ENCODE peak calls at places on chromosomes 2 and 18, in four cellular contexts. A is epithelial cell of esophagus, J is AG04449, B is colonic mucosa. D is an unnamed sample.

GRCh38 chr2:1940660-1941059 is 196.3 kb upstream of the PXDN start:
- DNase-seq in A (no peak), J (no peak), B (no peak), D (no peak)

GRCh38 chr2:25018681-25019080 is 23.2 kb upstream of the EFR3B start:
- DNase-seq in A (no peak), J (no peak), B (no peak), D (no peak)

GRCh38 chr2:194090251-194090905 is 1566.6 kb upstream of the SLC39A10 start:
- DNase-seq in A (no peak), J (no peak), B (no peak), D (no peak)

GRCh38 chr2:105403785-105404698 is 5.2 kb upstream of the FHL2 start:
- DNase-seq in A (peak), J (peak), B (peak), D (peak)

GRCh38 chr18:41206341-41206740 is 748.7 kb upstream of the PIK3C3 start:
- DNase-seq in A (no peak), J (no peak), B (no peak), D (no peak)

GRCh38 chr2:23486676-23487075 is 101.7 kb downstream of the KLHL29 start:
- DNase-seq in A (peak), J (no peak), B (no peak), D (peak)

GRCh38 chr2:42906557-42907380 is 114.4 kb upstream of the HAAO start:
- DNase-seq in A (no peak), J (no peak), B (peak), D (peak)

GRCh38 chr2:19753818-19754217 is 148.0 kb downstream of the TTC32 start:
- DNase-seq in A (peak), J (no peak), B (no peak), D (no peak)

GRCh38 chr18:24949908-24950307 is 402.1 kb downstream of the ZNF521 start:
- DNase-seq in A (no peak), J (no peak), B (no peak), D (no peak)

GRCh38 chr2:11829324-11829946 is 83.0 kb downstream of the LPIN1 start:
- DNase-seq in A (peak), J (no peak), B (peak), D (peak)
- H3K4me3 ChIP-seq in A (peak), J (no peak), B (no peak), D (no peak)

GRCh38 chr2:237405605-237406004 is 8.4 kb downstream of the COL6A3 start:
- DNase-seq in A (no peak), J (no peak), B (no peak), D (no peak)

GRCh38 chr2:237410949-237411635 is 2.9 kb downstream of the COL6A3 start:
- DNase-seq in A (no peak), J (no peak), B (no peak), D (peak)

GRCh38 chr2:237405006-237405559 is 8.9 kb downstream of the COL6A3 start:
- DNase-seq in A (no peak), J (no peak), B (no peak), D (peak)

GRCh38 chr2:237407734-237408133 is 6.2 kb downstream of the COL6A3 start:
- DNase-seq in A (no peak), J (no peak), B (no peak), D (no peak)

GRCh38 chr2:237408280-237408679 is 5.7 kb downstream of the COL6A3 start:
- DNase-seq in A (no peak), J (no peak), B (no peak), D (peak)
- H3K4me3 ChIP-seq in A (no peak), J (peak), B (no peak), D (peak)

GRCh38 chr2:219207884-219208740 is 1.5 kb downstream of the ZFAND2B start:
- DNase-seq in A (peak), J (no peak), B (peak), D (peak)
- H3K4me3 ChIP-seq in A (no peak), J (no peak), B (no peak), D (peak)

GRCh38 chr2:241869087-241869961 is at the start of gene RTP5:
- DNase-seq in A (no peak), J (no peak), B (no peak), D (no peak)
- H3K4me3 ChIP-seq in A (no peak), J (no peak), B (no peak), D (no peak)

DNA sequence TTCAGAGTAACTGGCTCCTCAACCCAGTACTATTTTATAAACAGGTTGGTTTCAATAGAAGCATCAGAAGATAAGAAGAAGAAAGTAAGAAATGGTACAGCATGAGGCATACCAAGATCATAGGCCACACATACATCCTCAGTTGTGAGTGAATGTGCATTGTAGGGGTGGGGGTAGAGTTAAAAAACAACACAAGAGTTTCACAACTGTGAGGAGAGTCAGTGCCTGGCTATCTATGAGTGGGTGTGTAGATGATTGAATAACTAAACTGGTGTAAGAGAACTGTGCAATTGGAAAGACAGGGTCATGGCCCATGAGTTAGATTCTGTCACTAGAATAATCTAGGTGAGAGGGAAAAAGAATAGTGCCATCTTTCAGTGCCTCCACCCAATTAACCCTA is 748.2 kb upstream of the ACVR2A start:
- DNase-seq in A (peak), J (no peak), B (no peak), D (no peak)
- H3K4me3 ChIP-seq in A (no peak), J (no peak), B (no peak), D (no peak)

GRCh38 chr2:237084444-237084843 is 1.2 kb upstream of the COPS8 start:
- DNase-seq in A (no peak), J (no peak), B (no peak), D (no peak)
- H3K4me3 ChIP-seq in A (no peak), J (peak), B (no peak), D (no peak)

DNA sequence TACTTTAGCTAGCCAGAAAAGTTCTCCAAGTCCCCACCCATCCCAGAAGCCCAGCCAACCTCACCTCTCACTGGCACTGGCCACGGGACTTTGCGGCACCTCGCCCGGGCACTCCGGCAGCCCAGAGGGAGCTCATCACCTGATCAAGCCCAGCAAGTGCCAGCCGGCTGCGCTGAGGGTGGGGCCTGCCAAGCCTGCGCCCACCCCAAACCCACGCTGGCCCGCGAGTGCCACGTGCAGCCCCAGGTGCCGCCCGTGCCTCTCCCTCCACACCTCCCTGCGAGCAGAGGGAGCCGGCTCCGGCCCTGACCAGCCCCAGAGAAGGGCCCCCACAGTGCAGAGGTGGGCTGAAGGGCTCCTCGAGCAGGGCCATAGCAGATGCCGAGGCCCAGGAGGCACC is 585.0 kb upstream of the HS6ST1 start:
- DNase-seq in A (no peak), J (no peak), B (no peak), D (no peak)
- H3K4me3 ChIP-seq in A (no peak), J (no peak), B (no peak), D (no peak)

DNA sequence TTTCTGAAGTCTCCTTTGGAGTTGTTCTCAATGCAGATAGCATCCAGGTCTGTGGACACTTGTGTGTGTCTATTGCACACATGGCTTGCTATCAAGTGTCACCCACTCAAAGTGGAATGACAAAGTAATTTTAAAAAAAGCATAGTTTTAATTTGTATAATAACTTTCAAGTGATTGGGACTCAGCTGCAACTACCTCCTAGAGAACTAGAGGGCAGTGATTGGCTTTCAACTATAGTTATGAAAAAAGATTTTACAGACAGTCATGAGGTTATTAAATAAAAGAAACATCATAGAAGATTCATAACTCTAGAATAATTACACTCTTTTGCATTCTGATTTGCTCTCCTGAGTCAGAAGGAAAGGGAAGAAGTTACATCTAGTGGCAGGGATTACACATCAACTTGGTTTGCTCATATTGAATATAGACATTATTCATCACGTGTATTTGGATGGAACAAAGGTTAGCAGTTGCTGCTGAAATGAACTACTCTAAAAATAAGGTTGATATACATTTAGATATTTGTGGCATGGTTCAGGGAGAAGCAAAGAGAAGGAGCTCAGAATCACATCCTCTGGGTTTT is 4.7 kb downstream of the GPR39 start:
- DNase-seq in A (peak), J (no peak), B (no peak), D (no peak)
- H3K4me3 ChIP-seq in A (no peak), J (no peak), B (no peak), D (no peak)

GRCh38 chr2:72148975-72149555 is 1.4 kb upstream of the CYP26B1 start:
- DNase-seq in A (peak), J (no peak), B (peak), D (peak)
- H3K4me3 ChIP-seq in A (peak), J (peak), B (peak), D (peak)